ENCODE peak calls at places on chromosomes 13 and 19, in four cellular contexts. T, Z, L and Y are unnamed samples.

GRCh38 chr19:16618248-16618647 is 9.8 kb downstream of the MED26 start:
- DNase-seq in Z (no peak), T (no peak), L (no peak), Y (no peak)

GRCh38 chr19:13850910-13851753 is 25.8 kb upstream of the NANOS3 start:
- DNase-seq in L (no peak), T (peak), Z (peak), Y (no peak)

GRCh38 chr19:52140077-52140710 is 456 bp upstream of the ZNF616 start:
- DNase-seq in L (no peak), T (no peak), Z (no peak), Y (no peak)

GRCh38 chr19:3097442-3097871 is 3.3 kb downstream of the GNA11 start:
- DNase-seq in T (peak), L (no peak), Z (no peak), Y (no peak)

GRCh38 chr13:69319659-69320058 is 788.0 kb upstream of the ATXN8OS start:
- DNase-seq in Z (no peak), L (no peak), T (no peak), Y (no peak)

GRCh38 chr13:34364633-34365032 is 546.7 kb downstream of the RFC3 start:
- DNase-seq in Z (no peak), T (no peak), L (no peak), Y (no peak)

GRCh38 chr19:10644351-10645007 is 9.7 kb upstream of the ILF3 start:
- DNase-seq in L (peak), Z (peak), T (peak), Y (no peak)

GRCh38 chr13:113493315-113493951 is 2.9 kb upstream of the DCUN1D2 start:
- DNase-seq in T (peak), L (no peak), Z (no peak), Y (no peak)

GRCh38 chr19:42619271-42619670 is 24.5 kb upstream of the CEACAM8 start:
- DNase-seq in Z (no peak), T (no peak), L (no peak), Y (no peak)

GRCh38 chr13:47087841-47088240 is 191.0 kb upstream of the HTR2A start:
- DNase-seq in L (no peak), T (no peak), Z (no peak), Y (no peak)

GRCh38 chr13:65677906-65678305 is 1552.2 kb downstream of the PCDH9 start:
- DNase-seq in L (no peak), Z (no peak), T (no peak), Y (no peak)

GRCh38 chr19:9040131-9040530 is 29.9 kb upstream of the MUC16 start:
- DNase-seq in L (no peak), Z (no peak), T (no peak), Y (no peak)

GRCh38 chr19:52748336-52748950 is 13.6 kb upstream of the ZNF611 start:
- DNase-seq in Z (no peak), T (no peak), L (no peak), Y (no peak)

GRCh38 chr13:23506821-23507210 is 63.4 kb upstream of the TNFRSF19 start:
- DNase-seq in Z (no peak), L (no peak), T (no peak), Y (no peak)

GRCh38 chr13:60267498-60268202 is 103.9 kb upstream of the DIAPH3 start:
- DNase-seq in L (peak), Z (no peak), T (peak), Y (peak)

GRCh38 chr19:48481846-48482639 is 12.9 kb downstream of the CYTH2 start:
- DNase-seq in Z (no peak), L (no peak), T (no peak), Y (no peak)

GRCh38 chr19:47110521-47111080 is 3.0 kb downstream of the ZC3H4 start:
- DNase-seq in L (no peak), Z (peak), T (peak), Y (no peak)

GRCh38 chr19:50638576-50638975 is 1.1 kb downstream of the SYT3 start:
- DNase-seq in T (no peak), Z (no peak), L (no peak), Y (no peak)

GRCh38 chr19:12052571-12053169 is at the start of gene ZNF878:
- DNase-seq in Z (peak), T (peak), L (peak), Y (peak)

GRCh38 chr13:76641056-76641455 is 245.1 kb downstream of the KCTD12 start:
- DNase-seq in T (no peak), Z (no peak), L (no peak), Y (no peak)

GRCh38 chr13:39051157-39051556 is 12.9 kb downstream of the NHLRC3 start:
- DNase-seq in Z (no peak), L (no peak), T (no peak), Y (no peak)

GRCh38 chr19:35543280-35544109 is 1.9 kb upstream of the TMEM147 start:
- DNase-seq in T (no peak), Z (no peak), L (no peak), Y (no peak)

GRCh38 chr13:51729853-51730553 is 74.0 kb downstream of the DHRS12 start:
- DNase-seq in T (no peak), Z (no peak), L (no peak), Y (no peak)

GRCh38 chr19:41427647-41428480 is 690 bp upstream of the B3GNT8 start:
- DNase-seq in T (peak), L (peak), Z (peak), Y (no peak)

GRCh38 chr13:112624602-112625430 is 36.9 kb upstream of the TUBGCP3 start:
- DNase-seq in L (no peak), T (no peak), Z (no peak), Y (no peak)

GRCh38 chr13:92074658-92075057 is 676.2 kb downstream of the GPC5 start:
- DNase-seq in T (no peak), L (peak), Z (no peak), Y (no peak)

GRCh38 chr13:101331731-101332130 is 84.6 kb downstream of the NALCN start:
- DNase-seq in T (no peak), L (no peak), Z (no peak), Y (no peak)

GRCh38 chr13:109610517-109610916 is 175.9 kb downstream of the IRS2 start:
- DNase-seq in L (peak), T (peak), Z (peak), Y (no peak)

GRCh38 chr13:110301606-110302131 is 5.3 kb downstream of the COL4A1 start:
- DNase-seq in Z (no peak), L (no peak), T (no peak), Y (no peak)

GRCh38 chr13:29885967-29886366 is 35.5 kb upstream of the UBL3 start:
- DNase-seq in Z (no peak), L (no peak), T (no peak), Y (no peak)

GRCh38 chr19:46993622-46994021 is 26.0 kb upstream of the NPAS1 start:
- DNase-seq in Z (no peak), T (no peak), L (no peak), Y (no peak)

GRCh38 chr19:17249887-17250548 is 4.3 kb upstream of the NR2F6 start:
- DNase-seq in Z (no peak), L (no peak), T (no peak), Y (no peak)

GRCh38 chr13:31521466-31521865 is 217.9 kb upstream of the RXFP2 start:
- DNase-seq in Z (no peak), T (no peak), L (no peak), Y (no peak)